ENCODE peak calls at places on chromosome 5, in four cellular contexts. E is lung, J is gastrocnemius medialis, X is AG04449. O is an unnamed sample.

GRCh38 chr5:15515229-15515628 is 15.2 kb downstream of the FBXL7 start:
- DNase-seq in E (no peak), J (no peak), X (no peak), O (no peak)

GRCh38 chr5:555058-555623 is 30.9 kb upstream of the SLC9A3 start:
- DNase-seq in E (no peak), J (no peak), X (no peak), O (no peak)

GRCh38 chr5:139638090-139638735 is 9.9 kb upstream of the CXXC5 start:
- DNase-seq in E (peak; percentile 78), J (peak; percentile 84), X (no peak), O (no peak)

GRCh38 chr5:149549461-149550266 is 1.6 kb downstream of the CSNK1A1 start:
- DNase-seq in E (no peak), J (no peak), X (no peak), O (no peak)

GRCh38 chr5:164735334-164735733 is 1229.9 kb downstream of the MAT2B start:
- DNase-seq in E (no peak), J (no peak), X (no peak), O (no peak)

GRCh38 chr5:101364469-101364868 is 461.4 kb upstream of the ST8SIA4 start:
- DNase-seq in E (no peak), J (no peak), X (no peak), O (no peak)

GRCh38 chr5:42992035-42992570 is 48.0 kb downstream of the ANXA2R start:
- DNase-seq in E (peak; percentile 84), J (peak; percentile 64), X (no peak), O (no peak)

GRCh38 chr5:132363431-132364112 is 5.9 kb upstream of the SLC22A5 start:
- DNase-seq in E (no peak), J (peak; percentile 92), X (peak; percentile 60), O (no peak)

GRCh38 chr5:78129632-78130031 is 164.9 kb downstream of the AP3B1 start:
- DNase-seq in E (no peak), J (no peak), X (no peak), O (no peak)

GRCh38 chr5:138605254-138605972 is 30.2 kb upstream of the HSPA9 start:
- DNase-seq in E (no peak), J (no peak), X (no peak), O (no peak)

GRCh38 chr5:173454764-173455598 is 126.8 kb upstream of the STC2 start:
- DNase-seq in E (no peak), J (peak; percentile 88), X (peak; percentile 99), O (peak; percentile 89)

GRCh38 chr5:154857091-154857533 is 1.3 kb upstream of the CNOT8 start:
- DNase-seq in E (no peak), J (no peak), X (no peak), O (no peak)

GRCh38 chr5:167244583-167244982 is 1046.9 kb upstream of the WWC1 start:
- DNase-seq in E (no peak), J (no peak), X (no peak), O (no peak)
- TF ChIP-seq CTCF in E (no peak), J (no peak), X (peak; percentile 58), O (no peak)

GRCh38 chr5:168666356-168666755 is 87.2 kb upstream of the PANK3 start:
- DNase-seq in E (no peak), J (no peak), X (no peak), O (no peak)
- TF ChIP-seq CTCF in E (no peak), J (no peak), X (no peak), O (no peak)

DNA sequence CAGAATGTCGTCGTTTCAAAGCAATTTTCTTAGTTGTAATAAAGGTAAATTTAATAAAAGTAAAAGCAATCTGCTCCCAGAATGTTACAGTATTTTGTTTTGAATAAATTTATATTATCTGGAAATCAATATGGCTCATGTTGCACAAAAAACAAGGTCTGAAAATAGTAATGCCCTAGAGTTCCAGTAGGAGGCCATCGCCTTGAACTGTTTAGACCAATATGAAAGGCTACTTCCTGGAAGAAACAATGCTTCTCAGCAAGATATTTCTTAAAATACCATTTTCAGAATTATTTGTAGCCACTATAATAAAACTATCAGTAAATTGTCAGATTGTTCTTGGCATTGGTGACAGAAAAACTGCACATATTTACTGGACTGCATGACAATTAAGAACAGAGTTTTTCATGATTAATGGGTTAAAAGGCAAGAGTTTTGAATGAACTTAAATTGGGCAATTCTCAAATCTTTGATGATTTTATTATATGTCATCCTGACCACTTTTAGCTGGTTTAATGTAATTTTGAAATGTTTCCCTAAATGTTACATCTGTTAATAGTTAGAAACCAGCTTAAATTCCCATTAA is 153.2 kb downstream of the COMMD10 start:
- DNase-seq in E (no peak), J (no peak), X (no peak), O (no peak)
- TF ChIP-seq CTCF in E (no peak), J (no peak), X (no peak), O (peak; percentile 12)

DNA sequence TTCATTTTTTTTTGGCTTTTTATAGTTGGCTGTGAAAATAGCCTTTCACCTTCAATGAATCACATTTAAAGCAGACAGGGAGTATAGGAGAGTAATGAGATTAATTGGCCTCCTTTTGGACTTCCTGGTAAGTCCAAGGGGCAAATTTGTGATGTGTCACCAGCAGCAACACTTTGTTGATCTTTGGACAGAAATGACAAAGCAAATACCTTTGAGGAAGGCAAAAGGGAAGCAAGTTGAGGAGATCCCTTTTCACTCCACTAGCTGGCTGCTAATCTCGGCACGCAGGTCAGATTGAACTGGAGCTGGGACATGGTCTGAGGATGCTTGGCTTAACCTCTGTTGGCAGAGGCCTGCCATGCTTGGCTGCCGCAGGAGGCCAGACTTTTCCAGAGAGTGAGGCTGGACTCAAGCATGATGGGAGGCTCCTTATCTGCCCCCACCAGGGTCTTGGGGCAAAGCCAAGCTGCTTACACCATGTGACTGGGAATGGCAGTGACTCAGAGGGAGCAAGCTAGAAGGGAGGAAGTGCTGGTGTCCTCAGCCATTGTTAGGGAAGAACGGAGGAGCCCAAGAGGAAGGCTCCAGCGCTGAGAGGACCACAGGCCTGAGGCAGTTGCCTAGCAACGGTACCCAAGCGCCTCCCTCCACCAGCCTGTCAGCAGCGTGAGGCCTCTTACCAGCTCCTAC is 174.5 kb upstream of the MAP1B start:
- DNase-seq in E (peak; percentile 40), J (no peak), X (no peak), O (no peak)
- TF ChIP-seq CTCF in E (no peak), J (no peak), X (no peak), O (no peak)

GRCh38 chr5:76716456-76717157 is 681 bp downstream of the F2R start:
- DNase-seq in E (no peak), J (no peak), X (no peak), O (no peak)

GRCh38 chr5:76715484-76715733 is 517 bp upstream of the F2R start:
- DNase-seq in E (no peak), J (no peak), X (no peak), O (no peak)

GRCh38 chr5:76717222-76718083 is 1.5 kb downstream of the F2R start:
- DNase-seq in E (no peak), J (no peak), X (no peak), O (no peak)

GRCh38 chr5:76714771-76715483 is 999 bp upstream of the F2R start:
- DNase-seq in E (no peak), J (no peak), X (no peak), O (no peak)

GRCh38 chr5:76715734-76716455 is at the start of gene F2R:
- DNase-seq in E (no peak), J (no peak), X (no peak), O (no peak)
- TF ChIP-seq CTCF in E (no peak), J (no peak), X (peak; percentile 65), O (peak; percentile 37)

GRCh38 chr5:175700991-175701390 is 43.1 kb downstream of the HRH2 start:
- DNase-seq in E (no peak), J (no peak), X (no peak), O (no peak)
- TF ChIP-seq CTCF in E (no peak), J (no peak), X (no peak), O (no peak)

DNA sequence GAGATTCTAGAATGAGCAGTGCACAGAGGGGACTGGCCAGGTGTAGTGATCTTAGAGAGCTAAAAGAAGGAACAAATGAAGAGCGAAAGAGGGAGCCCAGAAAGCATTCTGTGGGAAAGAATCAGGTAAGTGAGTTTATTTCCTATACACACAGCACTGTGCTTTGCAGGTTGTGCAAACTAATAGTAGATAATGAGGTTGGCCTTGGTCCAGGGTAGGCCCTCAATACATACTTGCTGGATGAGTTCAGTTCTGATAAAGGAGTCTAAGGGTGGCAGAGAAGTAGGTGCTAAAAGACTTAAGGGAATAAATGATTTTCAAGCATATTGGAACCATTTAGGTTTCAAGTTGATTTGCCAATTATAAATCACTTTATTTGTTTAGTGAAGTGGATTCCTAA is 122.0 kb downstream of the NPR3 start:
- DNase-seq in E (no peak), J (no peak), X (no peak), O (no peak)
- TF ChIP-seq CTCF in E (no peak), J (no peak), X (no peak), O (no peak)

DNA sequence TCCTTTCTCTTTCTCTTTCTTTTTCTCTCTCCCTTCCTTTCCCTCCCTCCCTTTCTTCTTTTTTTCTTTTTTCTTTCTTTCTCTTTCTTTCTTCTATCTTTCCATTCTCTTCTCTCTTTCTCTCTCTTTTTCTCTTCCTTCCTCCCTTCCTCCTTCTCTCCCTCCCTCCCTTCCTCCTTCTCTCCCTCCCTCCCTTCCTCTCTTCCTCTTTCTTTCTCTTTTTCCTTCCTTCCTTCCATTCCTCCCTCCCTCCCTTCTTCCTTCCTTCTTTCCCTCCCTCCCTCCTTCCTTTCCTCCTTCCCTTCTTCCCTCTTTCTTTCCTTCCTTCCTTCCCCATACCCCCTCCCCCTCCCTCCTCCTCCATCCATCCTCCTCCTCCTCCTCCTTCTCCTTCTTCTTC is 243.3 kb upstream of the CTNND2 start:
- DNase-seq in E (no peak), J (no peak), X (no peak), O (no peak)
- TF ChIP-seq CTCF in E (no peak), J (no peak), X (no peak), O (no peak)

GRCh38 chr5:141135030-141135717 is at the start of gene PCDHB5:
- DNase-seq in E (no peak), J (no peak), X (no peak), O (no peak)
- TF ChIP-seq CTCF in E (no peak), J (no peak), X (peak; percentile 6), O (peak; percentile 9)

GRCh38 chr5:8340739-8341344 is 471.9 kb downstream of the MTRR start:
- DNase-seq in E (no peak), J (no peak), X (no peak), O (peak; percentile 4)
- TF ChIP-seq CTCF in E (no peak), J (no peak), X (peak; percentile 42), O (peak; percentile 70)